ENCODE peak calls at places on chromosome 12, in ten cellular contexts. G is A549, K is neural crest cell, S is endothelial cell, P is DND-41, T is brain microvascular endothelial cell, Y is fibroblast of mammary gland, H is HCT116, L is lower leg skin, N is PC-9. U is an unnamed sample.

GRCh38 chr12:13981296-13981962 is at the start of gene GRIN2B:
- DNase-seq in G (peak; percentile 19), K (peak; percentile 27), S (peak; percentile 19), P (no peak), T (no peak), Y (peak; percentile 1), H (peak; percentile 2), L (no peak), N (no peak), U (no peak)

GRCh38 chr12:64860446-64860998 is 36.1 kb downstream of the TBC1D30 start:
- DNase-seq in G (no peak), K (no peak), S (no peak), P (no peak), T (no peak), Y (no peak), H (no peak), L (no peak), N (no peak), U (no peak)

GRCh38 chr12:80625901-80626300 is 81.5 kb upstream of the MYF6 start:
- DNase-seq in G (no peak), K (no peak), S (no peak), P (no peak), T (no peak), Y (no peak), H (no peak), L (no peak), N (no peak), U (no peak)

GRCh38 chr12:43115441-43116160 is 436.4 kb downstream of the ADAMTS20 start:
- DNase-seq in G (no peak), K (no peak), S (no peak), P (no peak), T (no peak), Y (peak; percentile 20), H (no peak), L (no peak), N (no peak), U (no peak)

GRCh38 chr12:108933950-108934349 is 54.1 kb downstream of the DAO start:
- DNase-seq in G (no peak), K (no peak), S (no peak), P (no peak), T (no peak), Y (no peak), H (no peak), L (no peak), N (no peak), U (no peak)

GRCh38 chr12:97075583-97076268 is 168.7 kb downstream of the NEDD1 start:
- DNase-seq in G (no peak), K (no peak), S (no peak), P (no peak), T (no peak), Y (no peak), H (no peak), L (no peak), N (no peak), U (no peak)

GRCh38 chr12:105876426-105876927 is 262.3 kb downstream of the NUAK1 start:
- DNase-seq in G (no peak), K (no peak), S (no peak), P (no peak), T (no peak), Y (no peak), H (no peak), L (no peak), N (no peak), U (no peak)

GRCh38 chr12:107488666-107489065 is 196.9 kb upstream of the PWP1 start:
- DNase-seq in G (no peak), K (no peak), S (no peak), P (no peak), T (no peak), Y (peak; percentile 87), H (no peak), L (no peak), N (no peak), U (peak; percentile 5)

GRCh38 chr12:48542300-48542928 is 17.0 kb downstream of the OR8S1 start:
- DNase-seq in G (peak; percentile 21), K (peak; percentile 8), S (peak; percentile 55), P (no peak), T (peak; percentile 6), Y (peak; percentile 38), H (peak; percentile 23), L (no peak), N (peak; percentile 24), U (peak; percentile 73)

GRCh38 chr12:55036326-55036725 is 16.6 kb downstream of the NEUROD4 start:
- DNase-seq in G (no peak), K (no peak), S (no peak), P (no peak), T (no peak), Y (no peak), H (no peak), L (no peak), N (no peak), U (no peak)

GRCh38 chr12:47080725-47081502 is 1.2 kb upstream of the AMIGO2 start:
- DNase-seq in G (no peak), K (no peak), S (peak; percentile 50), P (no peak), T (peak; percentile 70), Y (peak; percentile 59), H (no peak), L (peak; percentile 89), N (peak; percentile 49), U (peak; percentile 89)

GRCh38 chr12:88334271-88334670 is 192.2 kb downstream of the TMTC3 start:
- DNase-seq in G (no peak), K (no peak), S (no peak), P (no peak), T (peak; percentile 50), Y (peak; percentile 81), H (no peak), L (no peak), N (peak; percentile 56), U (peak; percentile 80)

DNA sequence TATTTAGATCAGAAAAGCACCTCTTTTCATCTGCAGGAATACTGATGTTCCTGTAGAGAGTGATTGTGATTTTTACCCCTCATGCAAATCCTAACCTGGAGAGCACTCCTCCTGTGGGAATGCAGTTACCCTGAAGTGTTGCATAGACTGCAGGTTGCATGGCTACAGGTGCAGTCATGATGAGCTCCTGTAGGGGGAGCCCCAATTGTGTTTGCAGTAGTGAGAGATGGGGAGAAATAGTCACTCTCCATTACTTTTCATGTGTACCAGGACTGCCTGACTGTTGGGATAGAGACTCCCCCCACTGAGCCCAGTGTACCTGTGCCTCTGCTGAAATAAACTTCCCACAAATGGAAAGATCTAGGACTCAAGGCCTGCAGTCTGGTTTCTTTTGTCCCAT is 1086.5 kb downstream of the SLC6A15 start:
- DNase-seq in G (no peak), K (peak; percentile 37), S (peak; percentile 71), P (peak; percentile 10), T (peak; percentile 52), Y (peak; percentile 46), H (peak; percentile 22), L (no peak), N (peak; percentile 26), U (peak; percentile 52)
- TF ChIP-seq CTCF in G (peak; percentile 20), K (peak; percentile 60), S (peak; percentile 78), P (peak; percentile 50), T (peak; percentile 92), Y (peak; percentile 89), H (peak; percentile 31), L (no peak), N (peak; percentile 69), U (peak; percentile 59)

DNA sequence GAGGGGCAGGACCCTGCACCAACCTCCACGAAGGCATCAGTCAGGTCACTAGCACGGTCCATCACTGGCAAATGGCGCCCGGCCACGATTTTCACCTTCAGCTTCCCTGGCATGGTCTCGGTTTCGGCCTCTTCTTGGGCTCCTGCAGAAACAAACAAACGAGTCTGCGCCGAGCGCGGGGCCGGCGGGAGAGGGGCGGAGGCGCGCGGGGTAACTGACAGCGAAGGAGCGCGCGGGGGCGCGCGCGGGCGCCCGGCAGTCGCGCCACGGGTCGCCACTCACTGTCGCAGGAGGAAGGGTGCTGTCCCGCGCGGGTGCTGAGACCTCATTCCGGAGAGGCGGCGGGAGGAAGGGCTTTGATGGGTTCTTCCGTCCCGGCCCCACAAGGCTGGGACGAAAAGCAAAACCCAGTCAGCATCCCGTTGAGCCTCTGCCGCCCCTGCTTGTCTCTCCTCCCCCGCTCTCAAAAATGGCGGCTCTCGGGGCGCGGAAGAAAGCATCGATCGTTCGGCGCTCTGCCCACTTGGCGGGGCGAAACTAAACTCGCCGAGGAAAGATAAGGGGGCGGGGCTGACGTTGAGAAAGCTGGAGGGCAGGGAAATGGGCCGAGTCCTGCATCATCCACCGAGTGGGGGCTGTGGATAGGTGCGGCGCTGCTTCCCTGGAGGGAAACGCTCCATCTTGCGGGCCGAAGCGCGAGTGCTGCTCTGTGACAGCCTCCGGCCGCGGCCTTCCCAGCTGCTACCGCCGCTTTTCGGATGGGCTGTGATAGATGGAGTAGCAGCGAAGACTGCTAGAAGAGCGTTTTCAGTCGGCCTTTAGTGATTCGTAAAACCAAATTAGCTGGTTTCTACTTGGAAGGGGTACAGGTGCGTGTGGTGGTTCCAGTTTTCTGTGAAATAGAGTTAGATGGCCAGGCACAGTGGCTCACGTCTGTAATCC is at the start of gene C2CD5:
- DNase-seq in G (peak; percentile 84), K (peak; percentile 92), S (peak; percentile 94), P (peak; percentile 97), T (peak; percentile 98), Y (peak; percentile 97), H (peak; percentile 95), L (peak; percentile 99), N (peak; percentile 97), U (peak; percentile 97)
- TF ChIP-seq CTCF in G (peak; percentile 38), K (peak; percentile 46), S (peak; percentile 18), P (peak; percentile 44), T (peak; percentile 67), Y (peak; percentile 20), H (no peak), L (no peak), N (peak; percentile 32), U (peak; percentile 27)

DNA sequence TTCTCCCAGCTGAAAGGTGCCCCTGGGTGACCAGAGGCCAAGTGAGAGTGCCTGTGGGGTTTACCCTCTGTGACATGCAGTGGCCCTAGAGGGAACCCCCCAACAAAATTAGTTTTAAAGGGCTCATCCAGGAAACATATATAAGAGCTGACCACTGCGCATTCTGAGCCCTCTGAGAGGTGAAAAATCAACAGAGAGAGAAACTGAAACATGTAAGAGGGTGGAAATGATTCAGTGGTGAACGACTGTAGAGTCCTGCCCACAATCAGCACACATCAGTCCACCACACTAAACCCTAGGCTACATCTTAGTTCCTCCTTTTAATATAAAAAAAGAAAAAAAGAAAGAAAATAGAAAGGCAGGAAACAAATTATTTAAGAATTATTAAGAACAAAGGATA is 21.0 kb upstream of the ACSM4 start:
- DNase-seq in G (no peak), K (no peak), S (no peak), P (no peak), T (no peak), Y (no peak), H (no peak), L (no peak), N (no peak), U (no peak)
- TF ChIP-seq CTCF in G (no peak), K (no peak), S (no peak), P (no peak), T (no peak), Y (no peak), H (no peak), L (no peak), N (no peak), U (no peak)

DNA sequence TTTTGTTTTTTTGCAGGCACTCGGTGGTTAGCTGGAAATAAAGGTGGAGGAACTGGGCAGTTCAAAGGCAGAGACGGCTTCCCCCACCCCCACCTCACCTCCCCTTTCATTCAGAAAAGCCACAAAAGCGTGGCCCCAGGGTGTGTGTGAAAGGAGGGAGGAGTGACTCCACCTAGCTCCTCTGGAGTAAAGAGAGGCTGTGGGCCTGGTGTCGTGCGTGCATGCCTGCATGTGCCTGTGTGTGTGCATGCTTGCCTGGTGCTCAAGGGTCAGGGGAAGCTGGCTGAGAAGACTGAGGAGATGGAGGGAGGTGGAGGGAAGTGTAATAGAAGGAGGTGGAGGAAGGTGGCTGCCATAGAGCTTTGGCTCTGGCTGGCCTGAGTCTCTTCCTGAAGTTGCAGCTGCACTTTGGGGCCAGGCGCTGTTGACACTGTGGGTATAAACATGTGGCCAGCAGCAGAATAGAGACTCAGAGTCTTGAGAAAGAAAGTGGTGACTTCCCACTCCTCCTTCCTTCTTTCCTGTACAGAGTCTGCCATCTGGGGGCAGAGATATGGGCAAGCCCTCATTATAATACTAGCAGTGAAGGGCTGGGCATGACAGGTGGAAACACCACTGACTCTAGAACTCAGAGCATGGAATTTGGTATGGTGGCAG is 36.9 kb upstream of the SINHCAF start:
- DNase-seq in G (no peak), K (no peak), S (no peak), P (peak; percentile 47), T (no peak), Y (no peak), H (no peak), L (no peak), N (peak; percentile 77), U (peak; percentile 17)
- TF ChIP-seq CTCF in G (no peak), K (no peak), S (no peak), P (peak; percentile 58), T (no peak), Y (no peak), H (no peak), L (no peak), N (peak; percentile 29), U (no peak)